ENCODE peak calls at places on chromosomes 7 and 10, in four cellular contexts. P is stimulated activated CD4-positive, alpha-beta T cell treated with anti-CD3 and anti-CD28 coated beads, TNF-alpha, amount 100 ng/mL, for 24 hours; G is stomach; I is brain microvascular endothelial cell. J is an unnamed sample.

GRCh38 chr7:123966936-123967335 is 41.9 kb downstream of the SPAM1 start:
- DNase-seq in P (no peak), G (no peak), I (no peak), J (no peak)

GRCh38 chr10:4083509-4084003 is 298.5 kb upstream of the KLF6 start:
- DNase-seq in P (no peak), G (no peak), I (no peak), J (no peak)

GRCh38 chr10:59625842-59626522 is 83.7 kb downstream of the SLC16A9 start:
- DNase-seq in P (peak; percentile 28), G (peak; percentile 33), I (peak; percentile 57), J (no peak)

GRCh38 chr10:7170626-7171322 is 240.1 kb downstream of the SFMBT2 start:
- DNase-seq in P (no peak), G (no peak), I (no peak), J (no peak)

GRCh38 chr10:69875856-69876255 is 74.2 kb downstream of the COL13A1 start:
- DNase-seq in P (no peak), G (no peak), I (no peak), J (no peak)

GRCh38 chr7:126718419-126718818 is 534.3 kb downstream of the GRM8 start:
- DNase-seq in P (no peak), G (no peak), I (no peak), J (no peak)

GRCh38 chr10:48653944-48654698 is 30.6 kb upstream of the WDFY4 start:
- DNase-seq in P (no peak), G (no peak), I (no peak), J (no peak)

GRCh38 chr7:1940402-1940786 is 270.3 kb downstream of the ELFN1 start:
- DNase-seq in P (peak; percentile 69), G (peak; percentile 67), I (peak; percentile 64), J (no peak)